ENCODE peak calls at places on chromosomes 3 and 15, in four cellular contexts. O is tibial artery, P is fibroblast of lung, Z is stomach. G is an unnamed sample.

GRCh38 chr3:187689984-187690383 is 12.4 kb downstream of the RTP2 start:
- DNase-seq in O (no peak), P (peak), Z (no peak), G (peak)

GRCh38 chr15:49876401-49877038 is 242.5 kb downstream of the ATP8B4 start:
- DNase-seq in O (peak), P (no peak), Z (no peak), G (no peak)

GRCh38 chr3:170584585-170585007 is 1.3 kb downstream of the SLC7A14 start:
- DNase-seq in O (peak), P (peak), Z (peak), G (peak)

GRCh38 chr3:81998139-81998755 is 236.8 kb upstream of the GBE1 start:
- DNase-seq in O (no peak), P (peak), Z (no peak), G (peak)

GRCh38 chr15:67843571-67844387 is 3.9 kb upstream of the RNU6-1 start:
- DNase-seq in O (no peak), P (peak), Z (no peak), G (peak)

GRCh38 chr3:101890716-101891115 is 41.4 kb downstream of the NFKBIZ start:
- DNase-seq in O (no peak), P (peak), Z (no peak), G (peak)

GRCh38 chr15:45129651-45130129 is at the start of the genes DUOX1 and DUOXA1:
- DNase-seq in O (no peak), P (no peak), Z (peak), G (no peak)

GRCh38 chr3:57512174-57512573 is 32.0 kb downstream of the DNAH12 start:
- DNase-seq in O (no peak), P (peak), Z (no peak), G (peak)

GRCh38 chr3:16060358-16060852 is 114.1 kb upstream of the GALNT15 start:
- DNase-seq in O (peak), P (peak), Z (no peak), G (peak)

GRCh38 chr3:171967932-171968678 is 71.3 kb upstream of the FNDC3B start:
- DNase-seq in O (no peak), P (peak), Z (no peak), G (peak)

GRCh38 chr3:27675287-27675686 is 46.8 kb downstream of the EOMES start:
- DNase-seq in O (no peak), P (peak), Z (no peak), G (peak)

GRCh38 chr3:127224118-127224517 is 31.2 kb downstream of the PRR23E start:
- DNase-seq in O (no peak), P (no peak), Z (no peak), G (no peak)

GRCh38 chr15:98946301-98947255 is 61.0 kb downstream of the PGPEP1L start:
- DNase-seq in O (peak), P (no peak), Z (no peak), G (no peak)

GRCh38 chr3:43531835-43532234 is 90.0 kb downstream of the ANO10 start:
- DNase-seq in O (no peak), P (peak), Z (no peak), G (peak)

GRCh38 chr3:72255191-72255590 is 470.2 kb upstream of the PROK2 start:
- DNase-seq in O (peak), P (peak), Z (peak), G (no peak)

GRCh38 chr3:143139786-143140185 is 20.2 kb downstream of the CHST2 start:
- DNase-seq in O (no peak), P (peak), Z (no peak), G (peak)

GRCh38 chr3:156226676-156227420 is 106.5 kb downstream of the KCNAB1 start:
- DNase-seq in O (no peak), P (no peak), Z (no peak), G (no peak)

GRCh38 chr3:156233875-156234274 is 113.5 kb downstream of the KCNAB1 start:
- DNase-seq in O (no peak), P (peak), Z (no peak), G (no peak)

GRCh38 chr3:156227704-156228103 is 107.3 kb downstream of the KCNAB1 start:
- DNase-seq in O (no peak), P (no peak), Z (no peak), G (no peak)

DNA sequence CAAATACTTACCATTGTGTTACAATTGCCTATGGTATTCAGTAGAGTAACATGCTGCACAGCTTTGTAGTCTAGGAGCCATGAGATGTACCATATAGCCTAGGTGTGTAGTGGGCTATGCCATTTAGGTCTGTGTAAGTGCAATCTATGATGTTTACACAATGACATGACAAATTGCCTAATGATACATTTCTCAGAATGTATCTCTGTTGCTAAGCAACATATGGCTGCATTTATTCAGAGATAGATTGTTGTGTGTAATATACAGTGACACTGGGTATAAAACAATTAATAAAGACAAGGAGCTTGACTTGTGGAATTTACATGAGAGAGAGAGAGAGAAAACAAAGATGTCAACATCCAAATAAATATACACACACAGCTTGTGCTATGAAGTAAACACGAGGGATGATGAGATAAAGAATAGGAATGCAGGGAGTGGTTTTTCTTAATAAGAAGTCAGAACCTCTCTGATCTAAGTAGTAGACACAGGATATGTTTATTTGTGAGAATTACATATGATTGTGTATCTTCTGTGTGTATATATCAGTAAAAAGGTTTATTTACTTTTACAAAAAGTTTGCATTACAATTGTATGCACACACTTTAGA is 110.0 kb downstream of the KCNAB1 start:
- DNase-seq in O (no peak), P (no peak), Z (no peak), G (no peak)
- H3K4me3 ChIP-seq in O (no peak), P (no peak), Z (no peak), G (no peak)

GRCh38 chr3:138047596-138048195 is 37.7 kb downstream of the CLDN18 start:
- DNase-seq in O (no peak), P (no peak), Z (no peak), G (no peak)

GRCh38 chr3:138051946-138052802 is 42.2 kb downstream of the CLDN18 start:
- DNase-seq in O (no peak), P (peak), Z (peak), G (peak)

GRCh38 chr3:138046084-138046483 is 36.1 kb downstream of the CLDN18 start:
- DNase-seq in O (no peak), P (no peak), Z (no peak), G (no peak)

GRCh38 chr3:138046955-138047354 is 37.0 kb downstream of the CLDN18 start:
- DNase-seq in O (no peak), P (no peak), Z (no peak), G (no peak)

GRCh38 chr3:138049157-138049919 is 39.4 kb downstream of the CLDN18 start:
- DNase-seq in O (no peak), P (peak), Z (no peak), G (peak)
- TF ChIP-seq CTCF in O (no peak), P (no peak), Z (peak), G (peak)

DNA sequence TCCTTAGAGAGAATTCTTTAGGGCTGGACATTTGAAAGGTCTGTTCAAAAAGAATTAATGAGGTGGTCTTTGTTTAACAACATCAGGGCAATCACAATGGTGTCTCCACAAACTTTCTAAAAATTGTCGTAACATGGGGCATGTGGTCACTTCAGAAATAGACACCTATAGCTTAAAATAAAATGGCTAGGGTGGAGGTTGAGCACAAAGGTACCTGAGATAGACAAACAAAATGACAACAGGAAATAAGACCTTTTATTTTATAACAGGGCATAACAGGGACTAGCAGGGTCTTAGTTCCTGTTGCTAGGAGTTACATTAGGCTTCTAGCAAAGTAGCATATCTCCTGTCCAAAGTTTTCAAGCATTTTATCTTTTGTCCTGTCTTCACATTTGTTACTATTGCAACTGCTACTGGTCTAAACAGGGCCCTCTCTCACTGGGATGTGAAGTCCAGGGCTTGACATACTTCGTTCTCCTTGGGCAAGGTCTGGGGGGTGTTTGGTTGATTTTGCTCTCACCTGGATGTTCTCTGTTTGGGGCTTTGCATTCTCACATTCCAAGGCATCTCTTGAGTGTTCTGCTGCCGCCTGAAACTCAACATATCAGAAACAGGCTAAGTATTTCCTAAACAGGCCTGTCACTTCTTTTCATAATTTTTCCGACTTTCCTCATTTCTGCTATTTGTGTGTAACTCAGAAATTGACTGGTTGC is 3.0 kb downstream of the GCSAM start:
- DNase-seq in O (no peak), P (no peak), Z (no peak), G (no peak)
- H3K4me3 ChIP-seq in O (no peak), P (no peak), Z (no peak), G (no peak)

GRCh38 chr15:65004993-65005392 is 15.3 kb upstream of the SPG21 start:
- DNase-seq in O (no peak), P (no peak), Z (no peak), G (no peak)

GRCh38 chr15:65006876-65007275 is 17.2 kb upstream of the SPG21 start:
- DNase-seq in O (no peak), P (no peak), Z (no peak), G (no peak)

DNA sequence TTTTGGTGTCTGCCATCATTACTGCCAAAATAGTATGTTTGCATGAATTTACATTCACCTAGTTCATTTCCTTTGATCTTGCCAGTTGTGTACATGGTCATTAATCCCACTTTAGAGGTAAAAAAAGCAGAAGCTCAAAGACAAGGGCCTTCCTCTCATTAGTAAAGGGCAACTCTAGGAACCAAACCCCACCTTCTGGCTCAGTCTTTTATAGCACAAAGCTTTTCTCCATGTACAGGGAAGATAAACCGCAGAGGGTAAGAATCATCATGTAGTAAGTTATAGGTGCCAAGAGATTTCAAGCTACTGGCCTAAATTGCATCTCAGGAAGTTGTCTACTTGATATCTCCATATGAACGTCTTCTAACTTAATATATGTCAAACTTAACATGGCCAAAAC is 19.3 kb upstream of the SPG21 start:
- DNase-seq in O (no peak), P (no peak), Z (no peak), G (no peak)
- TF ChIP-seq CTCF in O (no peak), P (peak), Z (no peak), G (peak)

DNA sequence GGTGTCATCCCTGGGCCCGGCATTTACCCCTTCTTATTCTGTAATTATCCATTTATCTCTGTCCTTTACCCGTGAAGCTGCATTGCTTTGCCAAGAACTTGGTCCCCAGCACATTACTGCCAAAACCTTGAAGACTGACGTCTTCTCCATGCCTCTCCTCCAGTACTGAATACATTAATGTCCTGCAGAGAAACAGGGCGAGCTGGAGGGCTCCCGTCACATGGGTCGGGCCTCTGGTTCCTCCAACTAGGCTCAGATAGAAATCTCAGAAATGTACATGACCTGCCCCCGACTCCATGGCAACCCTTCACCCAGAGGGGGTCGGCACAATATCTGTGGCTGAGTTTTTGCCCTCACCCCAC is 435 bp downstream of the EFCAB12 start:
- DNase-seq in O (no peak), P (no peak), Z (no peak), G (no peak)
- H3K4me3 ChIP-seq in O (peak), P (peak), Z (peak), G (peak)

GRCh38 chr15:64381000-64381751 is at the start of gene PCLAF:
- DNase-seq in O (peak), P (peak), Z (peak), G (peak)
- TF ChIP-seq CTCF in O (peak), P (no peak), Z (no peak), G (no peak)

GRCh38 chr15:82095803-82096202 is 50.0 kb upstream of the MEX3B start:
- DNase-seq in O (no peak), P (no peak), Z (no peak), G (no peak)
- H3K4me3 ChIP-seq in O (no peak), P (no peak), Z (no peak), G (no peak)

DNA sequence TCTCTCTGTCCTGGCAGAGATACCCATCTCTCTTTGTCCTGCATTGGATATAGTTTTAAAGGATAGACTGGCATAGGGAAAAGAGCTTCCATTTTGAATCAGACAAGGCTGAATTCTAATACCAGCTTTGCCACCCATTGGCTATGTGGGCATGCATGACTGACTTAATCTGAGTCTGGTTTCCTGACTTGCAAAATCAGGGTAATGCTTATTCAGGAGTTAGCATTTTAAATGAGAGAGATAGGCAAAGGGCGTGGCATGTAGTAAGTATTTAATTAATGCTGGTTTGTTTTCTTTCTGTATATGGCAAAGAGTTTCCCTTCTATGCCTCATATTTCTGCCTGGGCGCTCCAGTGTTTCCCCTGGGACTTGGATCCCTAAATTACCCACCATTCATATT is 492.9 kb downstream of the IGSF11 start:
- DNase-seq in O (no peak), P (no peak), Z (no peak), G (no peak)
- TF ChIP-seq CTCF in O (no peak), P (no peak), Z (no peak), G (no peak)

DNA sequence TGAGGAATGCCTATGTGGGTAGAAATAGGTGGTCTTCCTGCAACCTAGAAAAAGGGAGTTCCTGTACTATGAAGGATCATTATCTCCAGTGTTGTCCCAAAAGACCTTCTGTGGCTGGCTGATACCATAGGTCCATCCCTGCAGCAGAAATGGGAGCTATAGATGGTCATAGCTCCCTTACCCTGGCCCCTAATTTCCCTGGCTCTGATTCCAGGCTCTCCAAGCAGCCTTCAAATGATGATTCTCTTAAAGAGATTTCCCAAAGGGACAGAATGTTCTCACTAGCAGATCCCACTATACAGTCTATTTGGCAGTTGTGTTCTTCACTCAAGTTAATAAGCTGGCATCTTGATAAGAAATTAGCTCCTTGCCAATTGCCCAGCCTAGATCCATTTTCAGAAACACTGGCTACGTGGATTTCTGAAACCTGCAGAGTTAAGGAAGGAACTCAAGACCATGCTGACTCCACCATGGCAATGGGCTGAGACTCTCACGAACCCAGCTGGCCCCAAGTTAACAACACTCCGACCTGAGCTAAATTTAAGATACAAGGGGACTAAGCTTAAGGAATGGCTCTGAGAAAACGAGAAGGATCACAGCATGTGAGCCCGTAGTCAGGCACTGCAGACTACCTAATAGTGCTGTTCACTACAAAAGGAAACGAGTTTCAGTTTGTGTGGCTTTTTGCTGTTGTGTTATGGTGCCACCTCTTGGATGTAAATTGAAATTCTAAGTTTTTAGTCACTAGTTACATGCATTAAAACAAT is 11.4 kb downstream of the C15orf40 start:
- DNase-seq in O (no peak), P (peak), Z (no peak), G (peak)
- H3K4me3 ChIP-seq in O (peak), P (peak), Z (peak), G (peak)

GRCh38 chr3:10775828-10776227 is 40.2 kb upstream of the SLC6A11 start:
- DNase-seq in O (no peak), P (no peak), Z (no peak), G (no peak)

GRCh38 chr3:10779293-10779805 is 36.7 kb upstream of the SLC6A11 start:
- DNase-seq in O (no peak), P (no peak), Z (no peak), G (no peak)

GRCh38 chr3:10778492-10779292 is 37.3 kb upstream of the SLC6A11 start:
- DNase-seq in O (no peak), P (no peak), Z (no peak), G (no peak)

GRCh38 chr3:10775259-10775658 is 40.8 kb upstream of the SLC6A11 start:
- DNase-seq in O (no peak), P (no peak), Z (no peak), G (no peak)

GRCh38 chr3:10777627-10778026 is 38.4 kb upstream of the SLC6A11 start:
- DNase-seq in O (no peak), P (no peak), Z (no peak), G (no peak)
- TF ChIP-seq CTCF in O (no peak), P (no peak), Z (no peak), G (no peak)

G was measured in fibroblast of pulmonary artery.